ENCODE peak calls at places on chromosomes 16 and 17, in four cellular contexts. M is SK-N-SH, E is A549, A is WTC11. D is an unnamed sample.

GRCh38 chr17:44607836-44608690 is 48.2 kb upstream of the MEIOC start:
- DNase-seq in M (peak; percentile 89), E (no peak), A (peak; percentile 71), D (no peak)

GRCh38 chr16:56332464-56333079 is 92.8 kb downstream of the AMFR start:
- DNase-seq in M (peak; percentile 57), E (peak; percentile 86), A (peak; percentile 71), D (peak; percentile 42)

GRCh38 chr17:30226878-30227277 is 8.6 kb downstream of the SLC6A4 start:
- DNase-seq in M (no peak), E (no peak), A (no peak), D (no peak)

GRCh38 chr17:42709561-42709960 is 27.2 kb downstream of the CNTNAP1 start:
- DNase-seq in M (no peak), E (no peak), A (no peak), D (no peak)

GRCh38 chr16:59973966-59974365 is 1239.8 kb upstream of the GOT2 start:
- DNase-seq in M (no peak), E (no peak), A (no peak), D (no peak)

GRCh38 chr17:1493291-1493980 is 950 bp upstream of the MYO1C start:
- DNase-seq in M (no peak), E (no peak), A (no peak), D (no peak)

GRCh38 chr16:81313731-81314602 is 795 bp upstream of the GAN start:
- DNase-seq in M (peak; percentile 43), E (no peak), A (peak; percentile 47), D (no peak)

GRCh38 chr17:65588194-65588808 is 26.9 kb upstream of the AXIN2 start:
- DNase-seq in M (no peak), E (peak; percentile 57), A (no peak), D (no peak)

GRCh38 chr17:29124931-29125270 is 55.3 kb downstream of the MYO18A start:
- DNase-seq in M (no peak), E (no peak), A (no peak), D (no peak)

GRCh38 chr17:48060249-48060648 is 12.1 kb downstream of the NFE2L1 start:
- DNase-seq in M (no peak), E (no peak), A (no peak), D (no peak)

GRCh38 chr17:2571523-2572303 is 21.7 kb upstream of the PAFAH1B1 start:
- DNase-seq in M (no peak), E (no peak), A (no peak), D (no peak)

GRCh38 chr16:52696126-52696525 is 149.2 kb upstream of the TOX3 start:
- DNase-seq in M (no peak), E (no peak), A (no peak), D (no peak)

GRCh38 chr17:7989781-7990655 is 12.4 kb upstream of the GUCY2D start:
- DNase-seq in M (peak; percentile 93), E (peak; percentile 88), A (peak; percentile 97), D (peak; percentile 90)

GRCh38 chr17:74919440-74920305 is 3.4 kb downstream of the USH1G start:
- DNase-seq in M (no peak), E (peak; percentile 80), A (peak; percentile 65), D (no peak)

GRCh38 chr17:6456914-6457687 is 12.8 kb downstream of the PIMREG start:
- DNase-seq in M (no peak), E (peak; percentile 57), A (no peak), D (no peak)

GRCh38 chr17:44197980-44198720 is 1.5 kb downstream of the ATXN7L3 start:
- DNase-seq in M (no peak), E (peak; percentile 77), A (no peak), D (peak; percentile 87)

GRCh38 chr17:74217036-74217725 is 3.8 kb downstream of the TTYH2 start:
- DNase-seq in M (no peak), E (peak; percentile 36), A (no peak), D (peak; percentile 25)

GRCh38 chr17:30332057-30332542 is 1.8 kb downstream of the TMIGD1 start:
- DNase-seq in M (no peak), E (peak; percentile 73), A (no peak), D (peak; percentile 69)

GRCh38 chr16:30063893-30064745 is 1.4 kb upstream of the ALDOA start:
- DNase-seq in M (peak; percentile 76), E (peak; percentile 79), A (peak; percentile 56), D (peak; percentile 92)

GRCh38 chr16:55021595-55022475 is 91.2 kb downstream of the IRX5 start:
- DNase-seq in M (no peak), E (peak; percentile 68), A (peak; percentile 52), D (peak; percentile 65)

GRCh38 chr16:55018881-55019280 is 88.2 kb downstream of the IRX5 start:
- DNase-seq in M (no peak), E (no peak), A (no peak), D (no peak)

GRCh38 chr16:55015181-55015913 is 84.7 kb downstream of the IRX5 start:
- DNase-seq in M (no peak), E (no peak), A (no peak), D (no peak)

GRCh38 chr16:55014022-55014421 is 83.4 kb downstream of the IRX5 start:
- DNase-seq in M (no peak), E (no peak), A (no peak), D (no peak)

GRCh38 chr16:55019419-55020131 is 88.9 kb downstream of the IRX5 start:
- DNase-seq in M (no peak), E (no peak), A (no peak), D (no peak)
- TF ChIP-seq MAX in M (no peak), E (no peak), A (no peak), D (no peak)

GRCh38 chr17:81510798-81511549 is 1.6 kb downstream of the ACTG1 start:
- DNase-seq in M (no peak), E (peak; percentile 65), A (no peak), D (no peak)
- TF ChIP-seq MAX in M (peak; percentile 16), E (no peak), A (no peak), D (no peak)

GRCh38 chr17:9571201-9571600 is 4.4 kb downstream of the STX8 start:
- DNase-seq in M (no peak), E (no peak), A (no peak), D (no peak)
- TF ChIP-seq MAX in M (no peak), E (no peak), A (no peak), D (no peak)

DNA sequence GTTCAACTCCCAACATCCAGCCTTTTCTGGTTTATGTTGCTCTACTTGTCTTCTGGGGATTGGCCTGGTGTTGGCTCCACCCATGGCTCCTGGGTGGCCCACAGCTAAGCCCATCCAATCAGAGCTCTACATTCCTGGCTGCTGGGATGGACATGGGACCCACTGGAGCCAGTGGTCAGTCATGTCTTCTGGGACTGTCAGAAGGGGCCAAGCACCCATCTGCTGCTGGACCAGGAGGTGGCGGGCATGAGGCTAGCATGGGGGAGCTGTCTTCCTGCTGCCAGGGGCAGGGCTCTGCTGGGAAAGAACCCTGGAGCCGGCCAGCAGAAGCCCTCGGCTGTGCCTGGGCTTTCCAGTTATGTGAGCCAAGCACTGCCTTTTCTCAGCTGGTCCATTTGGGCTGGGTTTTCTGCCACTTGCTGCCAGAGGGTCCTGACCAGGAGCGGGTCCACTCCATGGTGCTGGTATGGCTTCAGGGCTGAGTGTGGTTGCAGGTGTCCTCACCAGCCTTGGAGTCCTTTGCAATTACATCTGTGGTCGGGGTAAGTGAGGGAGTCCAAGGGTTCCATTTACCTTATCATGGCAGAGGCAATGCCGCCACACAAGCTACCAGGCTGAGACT is 17.4 kb upstream of the ZNF469 start:
- DNase-seq in M (no peak), E (no peak), A (no peak), D (no peak)
- TF ChIP-seq MAX in M (no peak), E (no peak), A (no peak), D (no peak)

GRCh38 chr17:64063088-64063487 is 42.7 kb upstream of the ICAM2 start:
- DNase-seq in M (no peak), E (no peak), A (no peak), D (no peak)

GRCh38 chr17:64063766-64064224 is 43.4 kb upstream of the ICAM2 start:
- DNase-seq in M (peak; percentile 72), E (peak; percentile 68), A (peak; percentile 84), D (peak; percentile 57)

GRCh38 chr17:64061157-64061898 is 40.9 kb upstream of the ICAM2 start:
- DNase-seq in M (no peak), E (no peak), A (no peak), D (no peak)

GRCh38 chr17:64066709-64067108 is 46.3 kb upstream of the ICAM2 start:
- DNase-seq in M (no peak), E (no peak), A (no peak), D (no peak)

DNA sequence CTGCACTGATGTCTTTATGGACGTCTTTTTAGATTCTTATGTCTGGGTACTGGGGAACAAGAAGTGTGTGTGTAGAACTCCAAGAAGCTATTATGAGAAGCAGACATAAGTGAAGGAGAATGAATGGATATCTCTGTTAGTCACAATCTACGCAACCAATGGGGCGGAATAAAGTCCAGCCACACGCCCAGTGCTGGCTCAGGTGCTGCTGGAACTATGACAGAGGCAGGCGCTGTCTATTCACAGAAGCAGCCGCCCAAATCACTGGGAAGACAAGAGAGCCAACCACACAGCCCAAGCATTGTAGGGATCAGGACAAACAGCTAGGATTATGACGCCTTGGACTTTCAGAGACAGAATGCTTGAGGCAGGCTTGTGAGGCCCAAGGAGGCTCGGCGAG is 43.9 kb upstream of the ICAM2 start:
- DNase-seq in M (no peak), E (no peak), A (no peak), D (no peak)
- TF ChIP-seq MAX in M (no peak), E (no peak), A (no peak), D (no peak)

GRCh38 chr17:72118588-72119279 is 2.1 kb upstream of the SOX9 start:
- DNase-seq in M (peak; percentile 83), E (peak; percentile 84), A (peak; percentile 70), D (peak; percentile 49)

GRCh38 chr17:72119963-72120877 is 600 bp upstream of the SOX9 start:
- DNase-seq in M (peak; percentile 79), E (no peak), A (peak; percentile 46), D (no peak)

GRCh38 chr17:72120878-72121163 is at the start of gene SOX9:
- DNase-seq in M (peak; percentile 95), E (peak; percentile 96), A (peak; percentile 89), D (no peak)

GRCh38 chr17:72117748-72118587 is 2.9 kb upstream of the SOX9 start:
- DNase-seq in M (peak; percentile 41), E (no peak), A (peak; percentile 42), D (no peak)

DNA sequence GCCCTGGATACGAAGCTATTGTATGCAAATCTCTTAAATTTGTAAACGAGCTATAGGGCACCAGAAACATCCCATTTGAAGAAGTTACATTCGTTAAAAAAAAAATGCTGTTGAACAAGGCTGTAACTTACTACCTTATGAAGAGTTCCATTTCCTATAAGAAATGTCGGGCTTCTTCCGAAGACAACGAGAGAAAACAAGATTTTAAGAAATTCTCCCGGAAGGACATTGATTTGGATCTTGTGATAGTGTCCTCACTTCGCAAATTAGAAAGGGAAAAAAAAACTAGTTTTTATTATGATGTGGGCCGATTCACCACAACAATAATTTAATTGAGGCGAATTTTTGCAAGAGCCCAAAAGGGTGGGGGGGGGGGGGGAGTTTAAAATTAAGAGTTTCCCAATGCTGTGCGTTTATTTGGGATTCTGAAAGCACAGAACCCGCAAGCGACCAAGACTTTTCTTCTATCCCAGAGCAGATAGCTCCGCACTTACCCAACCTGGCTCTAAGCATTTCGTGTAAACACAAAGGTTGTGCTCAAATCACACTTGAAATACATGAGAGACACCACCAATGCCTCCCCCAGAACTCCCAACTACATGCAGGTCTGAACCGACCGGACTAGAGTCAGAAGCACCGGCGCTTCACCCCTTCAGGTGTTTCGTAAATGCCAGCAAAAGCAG is 1.4 kb upstream of the SOX9 start:
- DNase-seq in M (no peak), E (no peak), A (no peak), D (no peak)
- TF ChIP-seq MAX in M (no peak), E (no peak), A (no peak), D (no peak)

GRCh38 chr17:59712856-59713255 is 5.4 kb downstream of the VMP1 start:
- DNase-seq in M (no peak), E (no peak), A (no peak), D (peak; percentile 61)
- TF ChIP-seq MAX in M (no peak), E (no peak), A (no peak), D (no peak)

D was measured in NB4.